ENCODE peak calls at places on chromosomes 4 and X, in four cellular contexts. G is GM12878, N is K562, C is HepG2. O is an unnamed sample.

GRCh38 chrX:107704587-107704986 is 71.0 kb downstream of the TSC22D3 start:
- DNase-seq in G (no peak), N (no peak), C (no peak), O (no peak)

GRCh38 chrX:84047339-84047738 is 140.7 kb downstream of the RPS6KA6 start:
- DNase-seq in G (no peak), N (no peak), C (no peak), O (no peak)

GRCh38 chr4:140149851-140150635 is 3.9 kb downstream of the MAML3 start:
- DNase-seq in G (no peak), N (peak), C (no peak), O (peak)

GRCh38 chrX:133676344-133677122 is 261.2 kb upstream of the GPC4 start:
- DNase-seq in G (no peak), N (no peak), C (peak), O (no peak)

GRCh38 chrX:34631826-34632225 is 25.3 kb downstream of the TMEM47 start:
- DNase-seq in G (no peak), N (no peak), C (no peak), O (peak)

GRCh38 chr4:70992354-70992753 is 1.1 kb upstream of the DCK start:
- DNase-seq in G (no peak), N (no peak), C (no peak), O (no peak)

GRCh38 chr4:20652226-20652836 is 47.9 kb upstream of the PACRGL start:
- DNase-seq in G (no peak), N (no peak), C (no peak), O (no peak)

GRCh38 chrX:26789751-26790150 is 573.8 kb downstream of the MAGEB5 start:
- DNase-seq in G (no peak), N (no peak), C (no peak), O (peak)

GRCh38 chrX:17617794-17618193 is 119.5 kb upstream of the SCML1 start:
- DNase-seq in G (no peak), N (no peak), C (no peak), O (no peak)

GRCh38 chr4:154595807-154596206 is 5.3 kb upstream of the FGA start:
- DNase-seq in G (no peak), N (no peak), C (peak), O (no peak)

GRCh38 chr4:8010618-8011017 is 71.0 kb upstream of the AFAP1 start:
- DNase-seq in G (no peak), N (no peak), C (peak), O (no peak)

GRCh38 chrX:147077472-147077871 is 262.9 kb upstream of the CXorf51A start:
- DNase-seq in G (no peak), N (no peak), C (no peak), O (no peak)

GRCh38 chr4:141810702-141811365 is 174.5 kb downstream of the IL15 start:
- DNase-seq in G (no peak), N (no peak), C (no peak), O (no peak)

GRCh38 chr4:141810038-141810701 is 173.8 kb downstream of the IL15 start:
- DNase-seq in G (no peak), N (no peak), C (no peak), O (no peak)

GRCh38 chr4:141814499-141814898 is 178.1 kb downstream of the IL15 start:
- DNase-seq in G (no peak), N (no peak), C (no peak), O (no peak)

GRCh38 chr4:141815646-141816045 is 179.3 kb downstream of the IL15 start:
- DNase-seq in G (no peak), N (no peak), C (no peak), O (no peak)
- H3K27ac ChIP-seq in G (no peak), N (no peak), C (no peak), O (no peak)

GRCh38 chr4:109945056-109945455 is 32.4 kb downstream of the EGF start:
- DNase-seq in G (no peak), N (peak), C (peak), O (no peak)
- TF ChIP-seq MYC in G (no peak), N (no peak), C (no peak), O (no peak)

DNA sequence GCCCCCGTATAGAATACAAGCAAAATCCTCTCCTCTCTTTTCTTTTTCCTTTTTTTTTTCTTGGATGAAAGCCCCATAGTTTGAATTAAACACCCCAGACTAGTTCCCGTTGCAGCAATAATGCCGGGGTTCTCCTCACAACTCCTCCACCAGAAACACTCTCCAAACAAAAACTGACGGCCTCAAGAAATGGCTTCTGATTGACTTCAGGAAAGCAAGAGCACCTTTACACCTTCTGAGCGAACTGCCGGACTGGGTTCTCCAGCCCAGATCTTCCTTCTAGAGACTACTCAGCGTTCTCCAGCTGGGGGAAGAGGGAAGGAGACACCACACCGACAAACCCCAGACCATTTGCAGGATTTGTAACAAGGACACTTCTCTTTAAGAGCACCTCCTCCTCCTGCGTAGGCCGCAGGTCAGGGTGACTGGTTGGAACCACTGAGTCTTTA is 4.0 kb downstream of the HAND2 start:
- DNase-seq in G (no peak), N (no peak), C (no peak), O (no peak)
- TF ChIP-seq EZH2 in G (no peak), N (no peak), C (no peak), O (no peak)

GRCh38 chr4:138113819-138114415 is 128.2 kb downstream of the SLC7A11 start:
- DNase-seq in G (no peak), N (no peak), C (peak), O (peak)
- H3K27ac ChIP-seq in G (no peak), N (no peak), C (no peak), O (peak)

DNA sequence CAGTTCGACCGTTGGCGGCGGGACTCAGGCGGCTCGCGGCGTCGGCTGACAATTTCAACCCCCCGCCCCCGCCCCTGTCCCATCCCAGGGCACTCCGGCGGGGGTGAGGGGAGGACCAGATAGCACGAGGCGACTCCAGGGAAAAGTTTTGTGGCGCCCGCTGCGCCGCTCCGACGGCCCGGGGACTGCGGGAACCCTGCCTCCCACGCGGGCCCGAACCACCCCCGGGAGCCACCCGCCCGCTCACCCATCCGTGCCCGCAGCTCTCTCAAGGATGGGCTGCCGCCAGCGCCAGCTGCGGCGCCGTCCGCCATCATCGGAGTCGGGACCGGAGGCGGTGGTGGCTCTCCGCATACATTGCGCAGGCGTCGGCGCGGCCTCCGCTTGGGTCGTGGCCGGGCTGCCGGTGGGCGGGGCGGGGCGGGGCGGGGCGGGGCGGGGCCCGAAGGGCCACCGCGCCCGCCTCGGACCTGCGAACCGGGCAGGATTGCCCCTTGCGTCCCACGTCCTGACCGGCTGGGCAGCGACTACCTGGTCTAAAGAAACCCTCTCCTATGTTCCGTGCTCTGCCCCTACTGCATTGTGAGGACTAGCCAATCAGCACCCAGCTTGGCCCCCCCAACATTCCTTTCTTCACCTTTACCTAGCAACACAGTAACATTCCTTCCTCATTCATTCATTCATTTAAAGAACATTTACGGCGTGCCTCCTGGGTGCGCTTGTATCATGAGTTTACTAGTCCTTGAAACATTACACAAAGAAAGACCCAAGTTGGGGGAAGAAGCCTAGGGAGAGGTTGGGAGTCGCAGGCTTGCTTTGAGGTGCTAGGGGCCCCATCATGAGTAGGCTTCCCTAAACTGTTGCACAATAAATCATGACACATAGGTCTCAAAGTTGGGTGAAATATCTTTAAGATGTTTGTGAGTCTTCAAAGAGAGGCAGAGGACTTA is at the start of gene MAP7D3:
- DNase-seq in G (no peak), N (peak), C (no peak), O (peak)
- TF ChIP-seq MYC in G (no peak), N (no peak), C (no peak), O (no peak)

DNA sequence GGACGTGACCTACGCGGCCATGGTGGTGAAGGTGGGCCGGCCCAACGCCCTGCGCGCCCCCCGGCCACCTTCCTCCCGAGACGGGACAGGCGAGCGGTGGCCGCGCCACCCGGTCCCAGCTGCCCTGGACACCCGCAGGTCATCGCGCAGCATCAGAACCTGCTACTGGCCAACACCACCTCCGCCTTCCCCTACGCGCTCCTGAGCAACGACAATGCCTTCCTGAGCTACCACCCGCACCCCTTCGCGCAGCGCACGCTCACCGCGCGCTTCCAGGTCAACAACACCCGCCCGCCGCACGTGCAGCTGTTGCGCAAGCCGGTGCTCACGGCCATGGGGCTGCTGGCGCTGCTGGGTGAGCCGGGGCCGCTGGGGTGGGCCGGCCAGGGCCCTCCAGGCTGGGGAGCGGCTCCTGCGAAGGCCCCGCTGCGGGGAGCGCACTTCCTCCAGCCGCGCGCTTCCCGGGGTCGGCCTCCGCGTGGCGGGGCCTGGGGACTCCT is 9.0 kb upstream of the SLC26A1 start:
- DNase-seq in G (no peak), N (no peak), C (no peak), O (no peak)
- TF ChIP-seq EZH2 in G (no peak), N (no peak), C (no peak), O (peak)

GRCh38 chrX:57643698-57644097 is 36.4 kb downstream of the NLRP2B start:
- DNase-seq in G (no peak), N (no peak), C (peak), O (no peak)
- H3K27ac ChIP-seq in G (no peak), N (no peak), C (no peak), O (no peak)